ENCODE peak calls at places on chromosomes 12 and 14, in nine cellular contexts. One of them, this sample, is unnamed.

GRCh38 chr12:98594050-98594853 is 766 bp downstream of the SLC25A3 start:
- DNase-seq in GM12878: no peak
- DNase-seq in A549: no peak
- DNase-seq in endothelial cell of umbilical vein: peak
- DNase-seq in HCT116: no peak
- DNase-seq in K562: no peak
- DNase-seq in H1: peak
- DNase-seq in WTC11: no peak
- DNase-seq in SK-N-SH: peak
- DNase-seq in this sample: peak

GRCh38 chr12:52279683-52280318 is 5.4 kb downstream of the KRT86 start:
- DNase-seq in K562: no peak
- DNase-seq in GM12878: no peak
- DNase-seq in HCT116: no peak
- DNase-seq in SK-N-SH: no peak
- DNase-seq in A549: no peak
- DNase-seq in WTC11: no peak
- DNase-seq in endothelial cell of umbilical vein: no peak
- DNase-seq in H1: no peak
- DNase-seq in this sample: no peak

GRCh38 chr12:56521590-56522371 is at the start of gene RBMS2:
- DNase-seq in H1: no peak
- DNase-seq in endothelial cell of umbilical vein: peak
- DNase-seq in WTC11: peak
- DNase-seq in SK-N-SH: peak
- DNase-seq in GM12878: no peak
- DNase-seq in K562: peak
- DNase-seq in A549: peak
- DNase-seq in HCT116: peak
- DNase-seq in this sample: peak

GRCh38 chr14:100882991-100883788 is 20.3 kb downstream of the RTL1 start:
- DNase-seq in endothelial cell of umbilical vein: no peak
- DNase-seq in H1: no peak
- DNase-seq in HCT116: no peak
- DNase-seq in SK-N-SH: no peak
- DNase-seq in K562: no peak
- DNase-seq in GM12878: no peak
- DNase-seq in A549: no peak
- DNase-seq in WTC11: no peak
- DNase-seq in this sample: no peak

GRCh38 chr12:22525426-22525825 is 18.9 kb downstream of the C2CD5 start:
- DNase-seq in endothelial cell of umbilical vein: peak
- DNase-seq in GM12878: no peak
- DNase-seq in K562: no peak
- DNase-seq in H1: no peak
- DNase-seq in A549: no peak
- DNase-seq in SK-N-SH: no peak
- DNase-seq in WTC11: no peak
- DNase-seq in HCT116: no peak
- DNase-seq in this sample: no peak

GRCh38 chr14:104656014-104656714 is 33.3 kb upstream of the INF2 start:
- DNase-seq in endothelial cell of umbilical vein: no peak
- DNase-seq in HCT116: no peak
- DNase-seq in H1: no peak
- DNase-seq in A549: no peak
- DNase-seq in SK-N-SH: peak
- DNase-seq in WTC11: no peak
- DNase-seq in GM12878: no peak
- DNase-seq in K562: no peak
- DNase-seq in this sample: peak

GRCh38 chr12:132596016-132596415 is 14.4 kb downstream of the LRCOL1 start:
- DNase-seq in A549: peak
- DNase-seq in GM12878: no peak
- DNase-seq in H1: no peak
- DNase-seq in WTC11: no peak
- DNase-seq in SK-N-SH: no peak
- DNase-seq in endothelial cell of umbilical vein: no peak
- DNase-seq in HCT116: no peak
- DNase-seq in K562: no peak
- DNase-seq in this sample: no peak

GRCh38 chr12:66716522-66716921 is 37.6 kb upstream of the GRIP1 start:
- DNase-seq in K562: no peak
- DNase-seq in HCT116: no peak
- DNase-seq in H1: no peak
- DNase-seq in SK-N-SH: no peak
- DNase-seq in GM12878: no peak
- DNase-seq in A549: no peak
- DNase-seq in WTC11: no peak
- DNase-seq in endothelial cell of umbilical vein: no peak
- DNase-seq in this sample: no peak

GRCh38 chr12:44582521-44582920 is 293.6 kb downstream of the NELL2 start:
- DNase-seq in HCT116: no peak
- DNase-seq in GM12878: no peak
- DNase-seq in K562: no peak
- DNase-seq in endothelial cell of umbilical vein: no peak
- DNase-seq in A549: no peak
- DNase-seq in SK-N-SH: no peak
- DNase-seq in H1: no peak
- DNase-seq in WTC11: no peak
- DNase-seq in this sample: no peak

GRCh38 chr12:108019862-108020261 is 109.2 kb upstream of the WSCD2 start:
- DNase-seq in HCT116: no peak
- DNase-seq in H1: no peak
- DNase-seq in endothelial cell of umbilical vein: no peak
- DNase-seq in GM12878: no peak
- DNase-seq in WTC11: no peak
- DNase-seq in SK-N-SH: no peak
- DNase-seq in A549: no peak
- DNase-seq in K562: no peak
- DNase-seq in this sample: no peak

GRCh38 chr14:22569106-22569748 is 19.8 kb downstream of the DAD1 start:
- DNase-seq in K562: no peak
- DNase-seq in A549: no peak
- DNase-seq in HCT116: no peak
- DNase-seq in H1: no peak
- DNase-seq in GM12878: no peak
- DNase-seq in WTC11: no peak
- DNase-seq in SK-N-SH: no peak
- DNase-seq in endothelial cell of umbilical vein: no peak
- DNase-seq in this sample: no peak

GRCh38 chr12:507261-507853 is 47.6 kb downstream of the B4GALNT3 start:
- DNase-seq in WTC11: no peak
- DNase-seq in endothelial cell of umbilical vein: no peak
- DNase-seq in A549: no peak
- DNase-seq in K562: no peak
- DNase-seq in GM12878: no peak
- DNase-seq in SK-N-SH: no peak
- DNase-seq in HCT116: no peak
- DNase-seq in H1: no peak
- DNase-seq in this sample: no peak

GRCh38 chr12:91397866-91398532 is 215.4 kb upstream of the DCN start:
- DNase-seq in HCT116: no peak
- DNase-seq in H1: no peak
- DNase-seq in A549: no peak
- DNase-seq in GM12878: no peak
- DNase-seq in SK-N-SH: no peak
- DNase-seq in endothelial cell of umbilical vein: no peak
- DNase-seq in K562: no peak
- DNase-seq in WTC11: no peak
- DNase-seq in this sample: no peak

GRCh38 chr12:359091-359490 is 30.0 kb downstream of the KDM5A start:
- DNase-seq in SK-N-SH: no peak
- DNase-seq in H1: no peak
- DNase-seq in HCT116: no peak
- DNase-seq in WTC11: no peak
- DNase-seq in GM12878: no peak
- DNase-seq in K562: no peak
- DNase-seq in A549: peak
- DNase-seq in endothelial cell of umbilical vein: no peak
- DNase-seq in this sample: no peak

GRCh38 chr14:44910826-44911225 is 50.9 kb downstream of the KLHL28 start:
- DNase-seq in HCT116: no peak
- DNase-seq in endothelial cell of umbilical vein: no peak
- DNase-seq in K562: no peak
- DNase-seq in A549: no peak
- DNase-seq in H1: no peak
- DNase-seq in SK-N-SH: no peak
- DNase-seq in GM12878: no peak
- DNase-seq in WTC11: no peak
- DNase-seq in this sample: no peak

GRCh38 chr14:44912041-44912869 is 49.5 kb downstream of the KLHL28 start:
- DNase-seq in H1: no peak
- DNase-seq in endothelial cell of umbilical vein: no peak
- DNase-seq in WTC11: peak
- DNase-seq in K562: no peak
- DNase-seq in GM12878: no peak
- DNase-seq in A549: no peak
- DNase-seq in HCT116: no peak
- DNase-seq in SK-N-SH: peak
- DNase-seq in this sample: no peak

DNA sequence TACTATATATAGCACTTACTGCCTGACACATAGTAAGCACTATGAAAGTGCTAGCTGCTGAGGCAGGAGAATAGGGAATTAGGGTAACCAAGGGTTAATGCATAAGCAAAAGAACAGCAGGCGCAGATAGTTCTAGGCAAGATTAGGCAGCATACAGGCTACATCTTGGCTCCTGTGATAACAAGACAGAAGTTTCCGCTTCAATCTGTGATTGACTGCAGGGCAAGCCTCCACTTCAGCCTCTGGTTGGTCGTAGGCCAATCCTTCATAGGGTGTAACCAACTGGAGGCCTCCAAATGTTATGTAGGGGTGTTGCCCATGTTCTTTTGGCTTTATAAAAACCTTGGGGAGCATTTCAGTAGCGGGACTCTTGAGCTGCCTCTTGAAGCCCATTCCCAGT is 46.9 kb downstream of the KLHL28 start:
- DNase-seq in WTC11: no peak
- DNase-seq in endothelial cell of umbilical vein: no peak
- DNase-seq in K562: no peak
- DNase-seq in A549: peak
- DNase-seq in HCT116: no peak
- DNase-seq in GM12878: no peak
- DNase-seq in SK-N-SH: no peak
- DNase-seq in H1: no peak
- DNase-seq in this sample: no peak
- TF ChIP-seq MAX in WTC11: no peak
- TF ChIP-seq MAX in endothelial cell of umbilical vein: no peak
- TF ChIP-seq MAX in K562: no peak
- TF ChIP-seq MAX in A549: no peak
- TF ChIP-seq MAX in HCT116: no peak
- TF ChIP-seq MAX in GM12878: no peak
- TF ChIP-seq MAX in SK-N-SH: no peak
- TF ChIP-seq MAX in H1: no peak
- TF ChIP-seq MAX in this sample: no peak

GRCh38 chr12:89858718-89859117 is 150.1 kb upstream of the ATP2B1 start:
- DNase-seq in HCT116: no peak
- DNase-seq in A549: no peak
- DNase-seq in GM12878: no peak
- DNase-seq in endothelial cell of umbilical vein: no peak
- DNase-seq in K562: no peak
- DNase-seq in H1: no peak
- DNase-seq in WTC11: no peak
- DNase-seq in SK-N-SH: no peak
- DNase-seq in this sample: no peak
- TF ChIP-seq MAX in HCT116: no peak
- TF ChIP-seq MAX in A549: no peak
- TF ChIP-seq MAX in GM12878: no peak
- TF ChIP-seq MAX in endothelial cell of umbilical vein: no peak
- TF ChIP-seq MAX in K562: no peak
- TF ChIP-seq MAX in H1: no peak
- TF ChIP-seq MAX in WTC11: no peak
- TF ChIP-seq MAX in SK-N-SH: no peak
- TF ChIP-seq MAX in this sample: no peak

DNA sequence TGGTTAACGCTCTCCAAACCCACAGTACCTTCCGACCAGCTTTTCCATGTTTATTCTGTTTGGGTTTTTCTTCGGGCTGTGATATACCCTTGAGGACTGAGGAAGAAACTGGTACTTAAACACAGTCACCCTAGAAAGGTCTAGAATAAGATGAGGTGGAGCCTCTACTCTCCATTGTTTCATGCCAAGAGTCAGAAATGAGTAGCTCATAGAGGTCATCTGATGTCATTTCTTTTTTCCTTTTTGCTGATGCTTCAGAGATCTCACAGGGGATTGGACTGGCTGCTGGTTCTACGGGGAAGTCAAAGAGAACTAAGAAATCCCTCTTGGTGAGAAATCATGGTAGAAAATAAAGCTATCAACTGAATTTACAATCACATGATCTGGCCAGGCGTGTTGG is 538.2 kb upstream of the TMEM132C start:
- DNase-seq in SK-N-SH: no peak
- DNase-seq in H1: no peak
- DNase-seq in A549: no peak
- DNase-seq in K562: no peak
- DNase-seq in endothelial cell of umbilical vein: no peak
- DNase-seq in GM12878: no peak
- DNase-seq in WTC11: no peak
- DNase-seq in HCT116: no peak
- DNase-seq in this sample: no peak
- TF ChIP-seq MAX in SK-N-SH: no peak
- TF ChIP-seq MAX in H1: no peak
- TF ChIP-seq MAX in A549: no peak
- TF ChIP-seq MAX in K562: no peak
- TF ChIP-seq MAX in endothelial cell of umbilical vein: no peak
- TF ChIP-seq MAX in GM12878: no peak
- TF ChIP-seq MAX in WTC11: no peak
- TF ChIP-seq MAX in HCT116: no peak
- TF ChIP-seq MAX in this sample: no peak

DNA sequence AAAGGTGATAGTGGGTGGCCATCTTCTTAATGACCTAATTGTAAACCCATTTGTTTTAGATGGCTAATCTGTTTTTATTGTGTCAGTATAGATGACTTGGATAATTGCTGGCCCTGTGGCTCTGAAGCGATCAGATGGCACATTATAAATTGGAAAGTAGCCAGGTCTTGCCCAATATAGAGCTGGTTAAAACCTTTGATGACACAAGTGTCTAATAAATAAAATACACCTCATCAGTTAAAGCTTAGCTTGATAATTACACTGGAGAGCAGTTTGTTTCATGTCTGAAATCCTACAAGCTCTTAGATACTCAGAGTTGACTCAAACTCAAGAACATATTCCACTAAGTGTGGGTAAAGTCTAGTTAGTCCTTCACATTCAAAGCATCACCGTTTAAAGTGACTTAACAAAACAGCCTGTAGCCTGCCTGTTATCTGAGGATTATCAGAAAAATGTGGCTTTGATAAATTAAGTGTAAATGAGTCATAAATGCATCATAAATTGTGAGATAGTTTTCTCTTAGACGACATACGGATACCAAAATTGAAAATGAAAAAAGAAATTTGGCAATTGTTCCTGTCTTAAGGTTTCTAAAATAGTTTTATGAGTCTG is 280.9 kb downstream of the LRIG3 start:
- DNase-seq in A549: no peak
- DNase-seq in GM12878: no peak
- DNase-seq in HCT116: no peak
- DNase-seq in SK-N-SH: no peak
- DNase-seq in WTC11: no peak
- DNase-seq in H1: no peak
- DNase-seq in K562: no peak
- DNase-seq in endothelial cell of umbilical vein: peak
- DNase-seq in this sample: no peak
- TF ChIP-seq MAX in A549: no peak
- TF ChIP-seq MAX in GM12878: no peak
- TF ChIP-seq MAX in HCT116: no peak
- TF ChIP-seq MAX in SK-N-SH: no peak
- TF ChIP-seq MAX in WTC11: no peak
- TF ChIP-seq MAX in H1: no peak
- TF ChIP-seq MAX in K562: no peak
- TF ChIP-seq MAX in endothelial cell of umbilical vein: no peak
- TF ChIP-seq MAX in this sample: no peak